ENCODE peak calls at places on chromosomes 16 and 17, in four cellular contexts. M is H1, R is GM12878, I is K562. V is an unnamed sample.

GRCh38 chr16:84699712-84700517 is at the start of gene USP10:
- DNase-seq in M (peak; percentile 71), I (peak; percentile 99), R (no peak), V (peak; percentile 89)

GRCh38 chr17:30840775-30841174 is 9.0 kb downstream of the ATAD5 start:
- DNase-seq in I (no peak), M (no peak), R (no peak), V (no peak)

GRCh38 chr17:30576326-30576861 is 99.2 kb downstream of the GOSR1 start:
- DNase-seq in I (no peak), M (no peak), R (no peak), V (no peak)

GRCh38 chr16:85612191-85612800 is 826 bp upstream of the GSE1 start:
- DNase-seq in R (no peak), M (no peak), I (peak; percentile 87), V (peak; percentile 91)

GRCh38 chr17:57337390-57337789 is 81.1 kb downstream of the MSI2 start:
- DNase-seq in R (no peak), M (no peak), I (no peak), V (no peak)

GRCh38 chr17:49985310-49985990 is 9.6 kb downstream of the DLX3 start:
- DNase-seq in I (no peak), R (no peak), M (no peak), V (no peak)

GRCh38 chr17:40309938-40310510 is 1.0 kb downstream of the RARA start:
- DNase-seq in I (no peak), R (no peak), M (no peak), V (no peak)

GRCh38 chr17:2194778-2195417 is 108.7 kb downstream of the SMG6 start:
- DNase-seq in R (no peak), I (no peak), M (peak; percentile 82), V (no peak)

GRCh38 chr17:42797067-42798007 is 1.2 kb downstream of the COA3 start:
- DNase-seq in M (no peak), R (no peak), I (no peak), V (peak; percentile 74)

GRCh38 chr16:86117235-86117634 is 218.3 kb downstream of the IRF8 start:
- DNase-seq in M (no peak), I (no peak), R (no peak), V (no peak)

GRCh38 chr16:65574311-65574966 is 452.6 kb upstream of the CDH11 start:
- DNase-seq in R (no peak), M (no peak), I (no peak), V (no peak)
- TF ChIP-seq HDAC2 in R (no peak), M (no peak), I (no peak), V (no peak)

GRCh38 chr16:58820359-58820758 is 86.2 kb upstream of the GOT2 start:
- DNase-seq in I (no peak), R (no peak), M (no peak), V (no peak)

GRCh38 chr16:58815188-58815888 is 81.2 kb upstream of the GOT2 start:
- DNase-seq in I (no peak), R (no peak), M (no peak), V (no peak)

GRCh38 chr16:58809213-58809612 is 75.1 kb upstream of the GOT2 start:
- DNase-seq in R (no peak), M (no peak), I (no peak), V (no peak)

GRCh38 chr16:58814348-58814801 is 80.3 kb upstream of the GOT2 start:
- DNase-seq in R (no peak), M (peak; percentile 13), I (peak; percentile 72), V (peak; percentile 16)
- TF ChIP-seq KDM1A in R (no peak), M (no peak), I (no peak), V (no peak)

GRCh38 chr16:90031186-90031930 is 12.1 kb upstream of the DBNDD1 start:
- DNase-seq in M (no peak), I (no peak), R (no peak), V (no peak)
- TF ChIP-seq EZH2 in M (no peak), I (no peak), R (no peak), V (no peak)

DNA sequence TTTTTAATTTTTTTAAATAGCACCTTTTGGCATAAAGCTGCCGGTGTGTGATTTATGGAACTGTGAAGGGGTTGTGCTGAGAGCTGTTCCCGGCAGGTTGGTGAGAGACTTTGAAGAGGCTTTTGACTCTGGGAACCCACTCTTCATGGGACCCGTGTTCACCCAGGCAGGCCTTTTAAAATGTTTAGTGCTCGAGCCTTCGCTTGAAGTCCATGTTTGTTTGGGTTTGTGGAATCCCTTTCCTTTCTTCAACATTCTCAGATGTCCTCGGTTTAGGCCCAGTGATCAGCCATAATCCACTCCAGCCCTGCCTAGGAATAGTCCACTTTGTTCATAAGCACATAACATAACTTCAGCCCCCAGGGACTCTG is 145.4 kb upstream of the IRX3 start:
- DNase-seq in M (no peak), R (no peak), I (no peak), V (no peak)
- TF ChIP-seq HDAC2 in M (no peak), R (no peak), I (no peak), V (no peak)

GRCh38 chr17:27526603-27527002 is 70.4 kb downstream of the KSR1 start:
- DNase-seq in M (no peak), R (no peak), I (peak; percentile 76), V (no peak)
- TF ChIP-seq KDM1A in M (no peak), R (no peak), I (no peak), V (no peak)

GRCh38 chr17:21378553-21378952 is 2.4 kb downstream of the KCNJ12 start:
- DNase-seq in R (no peak), I (peak; percentile 22), M (no peak), V (no peak)

GRCh38 chr17:21375757-21376584 is at the start of gene KCNJ12:
- DNase-seq in M (no peak), R (no peak), I (no peak), V (no peak)

GRCh38 chr17:21376585-21376834 is 353 bp downstream of the KCNJ12 start:
- DNase-seq in M (no peak), R (no peak), I (peak; percentile 35), V (no peak)

GRCh38 chr17:21377821-21378396 is 1.8 kb downstream of the KCNJ12 start:
- DNase-seq in R (no peak), M (no peak), I (no peak), V (no peak)

DNA sequence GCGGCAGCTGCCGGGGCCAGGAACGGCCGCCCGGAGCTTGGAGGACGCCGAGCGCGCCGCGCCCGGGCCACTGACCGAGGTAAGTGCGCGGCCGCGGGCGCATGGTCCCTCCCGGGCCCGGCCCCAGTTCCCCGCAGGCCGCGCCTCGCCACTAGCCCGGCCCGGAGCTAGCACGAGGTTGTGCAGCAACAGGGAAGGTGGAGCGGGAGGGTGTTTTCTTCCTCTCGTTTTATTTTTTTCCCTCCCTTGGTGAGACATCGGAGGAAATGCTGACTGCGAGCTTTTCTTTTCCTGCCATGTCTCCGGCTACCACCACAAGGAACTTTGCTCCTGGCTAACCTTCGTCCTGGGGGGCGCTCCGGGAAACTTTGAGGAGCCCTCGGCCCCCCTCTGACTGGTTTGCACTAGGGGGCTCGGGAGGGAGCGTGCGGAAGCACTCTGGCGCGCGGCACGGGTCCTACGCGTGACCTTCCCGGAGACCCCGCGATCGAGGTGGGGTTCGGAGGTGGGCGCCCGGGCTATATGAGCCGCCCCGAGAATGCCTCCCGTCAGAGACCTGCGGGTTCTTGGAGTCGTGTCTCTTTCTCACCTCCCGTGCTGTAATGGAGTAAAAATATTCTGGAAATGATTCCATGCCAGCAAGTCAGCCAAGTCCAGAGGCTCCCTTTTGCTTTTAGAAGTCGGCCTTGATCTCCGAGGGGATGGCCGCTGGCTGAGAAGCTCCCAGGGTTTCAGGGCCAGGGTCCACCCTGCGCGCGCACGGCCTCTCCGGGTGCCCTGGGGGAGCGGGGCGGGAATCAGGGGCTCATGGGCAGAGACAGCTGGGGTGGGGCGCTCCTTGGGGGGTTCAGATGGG is 906 bp downstream of the KCNJ12 start:
- DNase-seq in R (no peak), I (peak; percentile 14), M (no peak), V (no peak)
- TF ChIP-seq EZH2 in R (no peak), I (no peak), M (peak; percentile 75), V (peak; percentile 93)

GRCh38 chr17:77308768-77309726 is 168.3 kb downstream of the SEC14L1 start:
- DNase-seq in M (no peak), I (no peak), R (no peak), V (no peak)
- TF ChIP-seq HDAC2 in M (no peak), I (no peak), R (no peak), V (no peak)

GRCh38 chr16:19923396-19923795 is 38.7 kb upstream of the GPRC5B start:
- DNase-seq in M (no peak), R (no peak), I (no peak), V (no peak)

GRCh38 chr16:19929062-19929511 is 44.4 kb upstream of the GPRC5B start:
- DNase-seq in M (no peak), R (no peak), I (no peak), V (no peak)

DNA sequence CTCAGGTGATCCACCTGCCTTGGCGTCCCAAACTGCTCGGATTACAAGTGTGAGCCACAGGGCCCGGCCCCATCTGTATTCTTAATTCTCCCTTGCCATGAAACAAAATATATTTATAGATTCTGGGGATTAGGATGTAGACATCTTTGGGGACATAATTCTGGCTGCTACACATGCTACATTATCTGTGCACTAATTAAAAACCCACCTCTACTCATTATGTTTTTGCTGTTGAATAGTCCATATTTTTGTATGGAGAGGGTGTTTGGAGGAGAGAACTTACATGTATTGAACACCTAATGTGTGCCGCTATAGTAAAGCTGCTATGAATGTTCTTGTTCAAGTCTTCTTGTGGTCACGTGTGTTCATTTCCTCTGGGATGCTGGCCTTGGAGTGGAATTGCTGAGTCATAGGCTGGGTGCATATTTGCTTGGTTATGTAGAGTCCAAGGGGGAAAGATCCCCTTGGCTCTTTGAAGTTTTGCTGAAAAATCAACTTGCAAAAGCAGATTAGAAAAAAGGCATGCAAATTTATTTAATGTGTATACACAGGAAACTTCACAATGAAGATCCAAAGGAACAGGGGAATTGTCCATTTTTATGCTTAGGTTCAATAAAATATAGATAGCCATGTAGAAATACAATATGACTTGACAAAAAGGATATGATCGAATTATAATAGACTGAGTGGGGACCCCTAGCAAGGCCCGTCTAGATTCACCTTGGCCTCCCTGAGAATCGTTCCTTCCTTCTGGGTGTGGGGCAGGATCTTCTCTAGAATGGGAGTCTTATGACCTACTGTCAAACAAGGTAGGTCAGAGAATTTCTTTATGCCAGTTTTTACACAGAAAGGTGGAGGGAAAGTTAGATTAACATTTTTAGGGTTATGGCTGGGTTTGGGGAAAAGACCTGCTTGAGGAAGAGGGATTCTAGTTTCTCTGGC is 42.1 kb upstream of the GPRC5B start:
- DNase-seq in M (no peak), I (no peak), R (no peak), V (peak; percentile 96)
- TF ChIP-seq KDM1A in M (no peak), I (no peak), R (no peak), V (peak; percentile 22)

GRCh38 chr17:72717276-72717675 is 375.2 kb downstream of the SLC39A11 start:
- DNase-seq in I (no peak), R (no peak), M (no peak), V (no peak)

GRCh38 chr17:72713701-72714100 is 378.8 kb downstream of the SLC39A11 start:
- DNase-seq in I (no peak), R (no peak), M (no peak), V (no peak)

GRCh38 chr17:72715906-72716572 is 376.4 kb downstream of the SLC39A11 start:
- DNase-seq in I (no peak), M (no peak), R (no peak), V (peak; percentile 94)

GRCh38 chr17:72711531-72712310 is 380.8 kb downstream of the SLC39A11 start:
- DNase-seq in I (no peak), R (no peak), M (no peak), V (no peak)

GRCh38 chr17:72714357-72714966 is 378.0 kb downstream of the SLC39A11 start:
- DNase-seq in M (no peak), I (no peak), R (no peak), V (no peak)
- TF ChIP-seq EZH2 in M (no peak), I (no peak), R (no peak), V (no peak)